ENCODE peak calls at places on chromosomes 7 and 10, in five cellular contexts. V is GM18507; I is activated T-cell treated with anti-CD3 and anti-CD28 coated beads, Interleukin-2, amount 50 U/mL, for 72 hours; X is A549; C is mucosa of descending colon. U is an unnamed sample.
A peak's percentile ranks its signal among the peaks of the same experiment; 100 is the strongest.

GRCh38 chr7:75966209-75966961 is 28.0 kb downstream of the TMEM120A start:
- DNase-seq in V (no peak), I (no peak), X (no peak), C (no peak), U (no peak)

GRCh38 chr10:48627984-48628609 is 23.2 kb upstream of the ARHGAP22 start:
- DNase-seq in V (no peak), I (no peak), X (no peak), C (no peak), U (no peak)

GRCh38 chr7:27600247-27600646 is 62.4 kb downstream of the HIBADH start:
- DNase-seq in V (no peak), I (no peak), X (no peak), C (no peak), U (no peak)

GRCh38 chr7:47407136-47407535 is 174.8 kb downstream of the TNS3 start:
- DNase-seq in V (no peak), I (no peak), X (no peak), C (no peak), U (no peak)

GRCh38 chr7:20514364-20514763 is 101.1 kb upstream of the ABCB5 start:
- DNase-seq in V (no peak), I (no peak), X (no peak), C (no peak), U (no peak)

GRCh38 chr7:134693256-134693655 is 46.6 kb downstream of the BPGM start:
- DNase-seq in V (no peak), I (peak; percentile 49), X (no peak), C (no peak), U (peak; percentile 93)

GRCh38 chr7:127986581-127987461 is 44.4 kb downstream of the LRRC4 start:
- DNase-seq in V (no peak), I (no peak), X (no peak), C (no peak), U (no peak)

GRCh38 chr7:117800406-117800805 is 72.8 kb downstream of the CTTNBP2 start:
- DNase-seq in V (no peak), I (no peak), X (no peak), C (no peak), U (no peak)

GRCh38 chr10:43125881-43126731 is 12.1 kb upstream of the CSGALNACT2 start:
- DNase-seq in V (no peak), I (no peak), X (no peak), C (peak; percentile 13), U (no peak)

GRCh38 chr7:1210321-1210978 is 22.2 kb upstream of the UNCX start:
- DNase-seq in V (no peak), I (no peak), X (no peak), C (no peak), U (no peak)

GRCh38 chr10:88042162-88043100 is 179.0 kb downstream of the PTEN start:
- DNase-seq in V (no peak), I (no peak), X (no peak), C (no peak), U (peak; percentile 62)

GRCh38 chr10:96858038-96858705 is 26.1 kb downstream of the LCOR start:
- DNase-seq in V (no peak), I (no peak), X (no peak), C (no peak), U (no peak)

GRCh38 chr10:3848768-3849643 is 64.0 kb upstream of the KLF6 start:
- DNase-seq in V (no peak), I (peak; percentile 42), X (no peak), C (no peak), U (no peak)

GRCh38 chr10:71963756-71964668 is at the start of gene CHST3:
- DNase-seq in V (no peak), I (peak; percentile 33), X (no peak), C (peak; percentile 58), U (no peak)

GRCh38 chr10:120732643-120733313 is 118.4 kb upstream of the WDR11 start:
- DNase-seq in V (no peak), I (no peak), X (no peak), C (no peak), U (no peak)

GRCh38 chr7:954330-955238 is at the start of gene ADAP1:
- DNase-seq in V (peak; percentile 64), I (peak; percentile 66), X (peak; percentile 37), C (peak; percentile 81), U (no peak)

GRCh38 chr7:50834679-50835078 is 52.0 kb upstream of the GRB10 start:
- DNase-seq in V (no peak), I (no peak), X (no peak), C (no peak), U (no peak)

GRCh38 chr7:47449810-47450586 is 131.9 kb downstream of the TNS3 start:
- DNase-seq in V (no peak), I (no peak), X (no peak), C (no peak), U (peak; percentile 81)

GRCh38 chr7:72326365-72326764 is 85.8 kb downstream of the CALN1 start:
- DNase-seq in V (no peak), I (no peak), X (no peak), C (no peak), U (no peak)

GRCh38 chr10:132306951-132307751 is 599 bp downstream of the STK32C start:
- DNase-seq in V (no peak), I (peak; percentile 38), X (peak; percentile 56), C (peak; percentile 67), U (no peak)

GRCh38 chr10:28983799-28984198 is 305.1 kb upstream of the LYZL1 start:
- DNase-seq in V (no peak), I (no peak), X (no peak), C (no peak), U (no peak)

GRCh38 chr7:45088821-45089313 is at the start of gene NACAD:
- DNase-seq in V (no peak), I (no peak), X (peak; percentile 29), C (peak; percentile 46), U (no peak)

GRCh38 chr7:108973075-108973474 is 403.4 kb downstream of the DNAJB9 start:
- DNase-seq in V (no peak), I (no peak), X (no peak), C (no peak), U (no peak)

GRCh38 chr10:24826022-24826421 is 102.3 kb upstream of the ARHGAP21 start:
- DNase-seq in V (no peak), I (peak; percentile 4), X (no peak), C (no peak), U (peak; percentile 44)

GRCh38 chr10:9305018-9305655 is 1250.6 kb downstream of the GATA3 start:
- DNase-seq in V (no peak), I (no peak), X (no peak), C (no peak), U (no peak)

GRCh38 chr10:58348571-58349033 is 13.8 kb downstream of the UBE2D1 start:
- DNase-seq in V (no peak), I (no peak), X (no peak), C (no peak), U (no peak)

GRCh38 chr10:14533295-14533694 is 202.6 kb upstream of the FRMD4A start:
- DNase-seq in V (no peak), I (no peak), X (no peak), C (no peak), U (no peak)

GRCh38 chr10:78362406-78363022 is 328.9 kb downstream of the RPS24 start:
- DNase-seq in V (no peak), I (no peak), X (no peak), C (no peak), U (no peak)

GRCh38 chr7:55065079-55065478 is 46.3 kb downstream of the EGFR start:
- DNase-seq in V (no peak), I (no peak), X (peak; percentile 84), C (no peak), U (peak; percentile 97)

GRCh38 chr7:110760341-110760740 is 330.6 kb upstream of the LRRN3 start:
- DNase-seq in V (no peak), I (no peak), X (no peak), C (no peak), U (no peak)

GRCh38 chr10:24536653-24537052 is 187.0 kb downstream of the ARHGAP21 start:
- DNase-seq in V (no peak), I (no peak), X (no peak), C (no peak), U (no peak)